ENCODE peak calls at places on chromosomes 4 and X, in six cellular contexts. A, B, O, G, I and E are unnamed samples.

GRCh38 chr4:157996061-157996460 is 176.8 kb downstream of the GASK1B start:
- DNase-seq in A (no peak), B (no peak), O (no peak), G (no peak), I (no peak), E (no peak)

GRCh38 chr4:139042981-139043460 is 27.4 kb downstream of the NOCT start:
- DNase-seq in A (peak; percentile 32), B (no peak), O (no peak), G (no peak), I (no peak), E (no peak)

GRCh38 chr4:164446516-164446915 is 307.4 kb upstream of the SMIM31 start:
- DNase-seq in A (peak; percentile 3), B (no peak), O (peak; percentile 44), G (no peak), I (no peak), E (no peak)

GRCh38 chr4:88779431-88779830 is 81.8 kb upstream of the NAP1L5 start:
- DNase-seq in A (peak; percentile 23), B (no peak), O (peak; percentile 84), G (no peak), I (no peak), E (no peak)

GRCh38 chr4:94798808-94799207 is 41.1 kb downstream of the BMPR1B start:
- DNase-seq in A (peak; percentile 55), B (no peak), O (peak; percentile 72), G (no peak), I (no peak), E (no peak)

GRCh38 chrX:155086202-155086840 is 15.0 kb downstream of the BRCC3 start:
- DNase-seq in A (peak; percentile 12), B (peak; percentile 17), O (peak; percentile 31), G (no peak), I (no peak), E (no peak)

GRCh38 chrX:143854006-143854405 is 29.9 kb upstream of the UBE2NL start:
- DNase-seq in A (peak; percentile 11), B (no peak), O (no peak), G (no peak), I (no peak), E (no peak)

GRCh38 chrX:15055146-15055930 is 182.1 kb downstream of the MOSPD2 start:
- DNase-seq in A (peak; percentile 51), B (no peak), O (peak; percentile 79), G (no peak), I (peak; percentile 22), E (no peak)

GRCh38 chrX:151754042-151754419 is 19.5 kb downstream of the CNGA2 start:
- DNase-seq in A (peak; percentile 8), B (no peak), O (peak; percentile 84), G (no peak), I (peak; percentile 41), E (no peak)

GRCh38 chrX:39808471-39808917 is 289.3 kb downstream of the BCOR start:
- DNase-seq in A (peak; percentile 80), B (no peak), O (peak; percentile 87), G (no peak), I (no peak), E (no peak)

GRCh38 chrX:24395775-24396174 is 35.3 kb downstream of the SUPT20HL1 start:
- DNase-seq in A (peak; percentile 82), B (peak; percentile 36), O (peak; percentile 88), G (peak; percentile 2), I (peak; percentile 3), E (peak; percentile 62)

GRCh38 chrX:20270557-20270880 is 3.8 kb upstream of the RPS6KA3 start:
- DNase-seq in A (peak; percentile 53), B (no peak), O (no peak), G (no peak), I (no peak), E (no peak)

GRCh38 chr4:1196421-1197183 is 24.2 kb upstream of the SPON2 start:
- DNase-seq in A (no peak), B (no peak), O (no peak), G (no peak), I (no peak), E (no peak)

GRCh38 chr4:165191253-165191652 is 16.1 kb upstream of the KLHL2 start:
- DNase-seq in A (no peak), B (no peak), O (no peak), G (no peak), I (no peak), E (no peak)

GRCh38 chr4:37908488-37909343 is 17.8 kb downstream of the TBC1D1 start:
- DNase-seq in A (peak; percentile 60), B (no peak), O (peak; percentile 83), G (no peak), I (no peak), E (no peak)

GRCh38 chrX:129786210-129786651 is 6.5 kb downstream of the SASH3 start:
- DNase-seq in A (no peak), B (no peak), O (no peak), G (no peak), I (no peak), E (no peak)